ENCODE peak calls at places on chromosomes 3 and 15, in six cellular contexts. Q is AG09309, L is choroid plexus epithelial cell, V is sigmoid colon, I is cardiac fibroblast, J is brain microvascular endothelial cell. Z is an unnamed sample.

GRCh38 chr3:72193768-72194463 is 409.0 kb upstream of the PROK2 start:
- DNase-seq in Q (peak; percentile 47), L (peak; percentile 57), I (no peak), J (peak; percentile 14), V (no peak), Z (no peak)

GRCh38 chr3:134685881-134686802 is 35.3 kb upstream of the KY start:
- DNase-seq in I (peak; percentile 48), V (no peak), J (peak; percentile 85), Q (peak; percentile 63), L (peak; percentile 79), Z (no peak)

GRCh38 chr15:86199467-86200145 is 119.9 kb downstream of the AGBL1 start:
- DNase-seq in L (no peak), Q (no peak), V (no peak), J (no peak), I (no peak), Z (no peak)

GRCh38 chr15:42087926-42088800 is 6.2 kb downstream of the PLA2G4D start:
- DNase-seq in L (no peak), V (no peak), Q (no peak), I (no peak), J (no peak), Z (peak; percentile 39)

GRCh38 chr3:153528473-153528872 is 366.4 kb downstream of the RAP2B start:
- DNase-seq in I (no peak), L (no peak), J (no peak), Q (no peak), V (no peak), Z (no peak)

GRCh38 chr3:53264718-53265117 is 8.9 kb upstream of the TKT start:
- DNase-seq in Q (no peak), L (no peak), J (no peak), I (no peak), V (no peak), Z (no peak)

GRCh38 chr15:74956648-74957300 is at the start of gene RPP25:
- DNase-seq in J (peak; percentile 63), L (peak; percentile 70), I (peak; percentile 90), V (peak; percentile 90), Q (no peak), Z (peak; percentile 95)

GRCh38 chr3:49339593-49339946 is 283 bp downstream of the USP4 start:
- DNase-seq in Q (no peak), I (no peak), L (no peak), J (no peak), V (peak; percentile 70), Z (peak; percentile 82)

GRCh38 chr3:33834117-33834495 is 35.7 kb downstream of the PDCD6IP start:
- DNase-seq in Q (no peak), V (no peak), J (no peak), I (no peak), L (no peak), Z (peak; percentile 13)

GRCh38 chr3:33829720-33830119 is 31.3 kb downstream of the PDCD6IP start:
- DNase-seq in V (no peak), J (no peak), L (no peak), I (no peak), Q (no peak), Z (no peak)

GRCh38 chr3:33826688-33827087 is 28.3 kb downstream of the PDCD6IP start:
- DNase-seq in I (peak; percentile 44), V (no peak), Q (peak; percentile 40), J (no peak), L (peak; percentile 23), Z (no peak)

GRCh38 chr3:33833408-33834116 is 35.1 kb downstream of the PDCD6IP start:
- DNase-seq in L (no peak), J (no peak), V (no peak), Q (no peak), I (no peak), Z (peak; percentile 16)

DNA sequence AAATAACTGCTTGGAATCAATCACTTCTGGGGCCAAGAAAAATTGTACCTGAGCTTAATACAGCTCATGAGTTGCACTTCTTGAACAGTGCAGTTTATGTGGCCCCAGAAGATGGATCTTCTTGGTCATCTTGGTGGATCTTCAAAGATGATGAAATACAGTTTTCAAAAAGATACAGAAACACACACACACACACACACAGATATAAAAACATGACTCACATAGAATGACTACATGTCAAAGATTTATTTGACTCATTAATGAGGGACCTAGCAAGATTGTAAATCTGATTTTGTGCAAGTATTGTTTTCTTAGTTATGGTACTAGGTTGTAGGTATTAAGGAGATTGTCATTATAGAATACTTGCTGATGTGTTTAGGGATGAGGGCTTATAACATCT is 32.6 kb downstream of the PDCD6IP start:
- DNase-seq in Q (peak; percentile 54), V (no peak), I (no peak), L (peak; percentile 13), J (peak; percentile 29), Z (no peak)
- H3K4me3 ChIP-seq in Q (no peak overlapping the region), V (no peak overlapping the region), I (no peak overlapping the region), L (no peak overlapping the region), J (no peak overlapping the region), Z (no peak overlapping the region)

GRCh38 chr15:40930430-40931299 is 1.5 kb downstream of the DLL4 start:
- DNase-seq in I (peak; percentile 42), L (peak; percentile 36), Q (no peak), J (no peak), V (no peak), Z (peak; percentile 95)
- H3K4me3 ChIP-seq in I (peak overlapping the region; percentile 21), L (peak overlapping the region; percentile 23), Q (peak overlapping the region; percentile 41), J (peak overlapping the region; percentile 39), V (peak overlapping the region; percentile 52), Z (peak overlapping the region; percentile 46)

GRCh38 chr3:80060664-80061063 is 292.9 kb upstream of the ROBO1 start:
- DNase-seq in Q (no peak), I (peak; percentile 28), J (no peak), L (peak; percentile 65), V (no peak), Z (no peak)
- H3K4me3 ChIP-seq in Q (no peak overlapping the region), I (no peak overlapping the region), J (no peak overlapping the region), L (no peak overlapping the region), V (no peak overlapping the region), Z (no peak overlapping the region)

DNA sequence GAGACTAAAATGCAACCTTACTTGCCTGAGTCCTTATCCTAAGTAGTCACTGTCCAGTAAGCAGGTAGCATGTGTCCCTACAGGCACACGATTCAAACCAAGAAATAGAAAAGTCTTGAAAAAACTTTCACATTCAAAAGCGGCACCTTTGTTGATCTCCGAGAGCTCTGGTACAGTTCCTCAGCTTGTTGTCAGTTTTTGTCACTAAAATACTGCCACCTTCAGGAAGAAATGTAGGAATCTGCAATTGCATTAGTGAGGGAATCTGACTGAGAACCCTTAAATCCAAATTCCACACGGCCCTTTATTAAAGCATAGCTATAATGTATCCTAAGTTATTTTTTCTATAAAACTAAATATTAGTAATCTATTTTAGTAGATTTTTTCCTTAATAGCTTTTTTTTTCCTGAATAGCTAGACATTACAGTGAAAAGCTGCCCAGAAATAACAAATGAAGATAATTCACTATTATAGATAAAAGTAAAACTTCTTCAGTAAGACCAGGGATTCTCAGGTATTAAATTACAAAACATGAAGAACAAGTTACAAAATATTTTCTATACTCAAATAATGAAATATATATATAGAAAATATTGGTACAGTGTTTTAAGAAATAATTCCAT is 44.0 kb downstream of the CCDC54 start:
- DNase-seq in I (peak; percentile 81), V (no peak), Q (no peak), L (peak; percentile 89), J (peak; percentile 37), Z (peak; percentile 44)
- H3K4me3 ChIP-seq in I (no peak overlapping the region), V (peak overlapping the region; percentile 22), Q (no peak overlapping the region), L (peak overlapping the region; percentile 47), J (peak overlapping the region; percentile 29), Z (no peak overlapping the region)

DNA sequence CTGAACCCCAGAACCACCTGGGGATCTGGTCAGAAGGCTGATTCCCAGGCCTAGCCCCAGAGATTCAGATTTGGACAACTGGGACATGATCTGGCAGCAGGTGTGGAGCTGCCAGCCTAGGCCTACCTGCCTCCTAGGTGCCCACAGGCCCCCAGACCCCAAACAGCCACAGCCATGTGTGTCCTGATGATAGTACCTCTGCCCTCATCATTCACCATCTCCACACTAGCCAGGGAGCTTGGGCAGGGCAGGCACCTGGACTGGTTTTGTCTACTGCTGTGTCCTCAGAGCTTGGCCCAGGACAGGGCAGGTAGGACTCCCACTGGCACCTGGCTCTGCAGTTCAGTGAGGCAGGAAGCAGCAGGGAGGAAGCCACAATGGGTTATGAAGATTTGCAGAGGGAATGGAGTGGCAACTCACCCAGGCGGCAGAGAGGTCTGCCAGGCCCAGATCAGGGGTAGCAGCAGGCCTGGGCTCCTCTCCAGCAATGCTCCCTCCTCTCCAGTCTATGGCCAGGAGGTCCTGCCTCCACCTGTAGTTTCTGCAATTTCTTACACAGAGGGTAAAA is 34.8 kb downstream of the HMCES start:
- DNase-seq in L (peak; percentile 22), I (no peak), Q (no peak), J (no peak), V (no peak), Z (peak; percentile 33)
- H3K4me3 ChIP-seq in L (no peak overlapping the region), I (no peak overlapping the region), Q (no peak overlapping the region), J (no peak overlapping the region), V (peak overlapping the region; percentile 93), Z (no peak overlapping the region)

DNA sequence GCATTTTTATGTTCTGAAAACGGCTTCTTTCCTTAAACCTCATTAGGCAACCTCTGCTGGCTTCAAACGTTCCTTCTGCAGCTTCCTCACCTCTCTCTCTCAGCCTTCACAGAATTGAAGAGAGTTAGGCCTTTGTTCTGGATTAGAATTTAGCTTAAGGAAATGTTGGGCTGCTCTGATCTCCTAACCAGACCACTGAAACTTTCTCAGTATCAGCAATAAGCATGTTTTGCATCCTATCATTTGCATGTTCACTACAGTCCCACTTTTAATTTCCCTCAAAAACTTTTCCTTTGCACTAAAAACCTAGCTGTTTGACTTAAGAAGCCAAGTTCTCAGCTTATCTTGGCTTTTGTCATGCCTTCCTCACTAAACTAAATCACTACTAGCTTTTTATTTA is 49.5 kb downstream of the SMARCC1 start:
- DNase-seq in I (no peak), L (no peak), J (no peak), Q (no peak), V (no peak), Z (no peak)
- H3K4me3 ChIP-seq in I (no peak overlapping the region), L (no peak overlapping the region), J (no peak overlapping the region), Q (no peak overlapping the region), V (no peak overlapping the region), Z (no peak overlapping the region)

GRCh38 chr15:38559131-38559530 is 5.5 kb downstream of the RASGRP1 start:
- DNase-seq in Q (no peak), J (no peak), V (no peak), I (no peak), L (no peak), Z (no peak)
- H3K4me3 ChIP-seq in Q (no peak overlapping the region), J (no peak overlapping the region), V (no peak overlapping the region), I (no peak overlapping the region), L (no peak overlapping the region), Z (no peak overlapping the region)

GRCh38 chr3:146159037-146159436 is 1.9 kb downstream of the PLOD2 start:
- DNase-seq in I (no peak), J (no peak), L (peak; percentile 51), Q (no peak), V (no peak), Z (no peak)
- H3K4me3 ChIP-seq in I (peak overlapping the region; percentile 89), J (peak overlapping the region; percentile 95), L (peak overlapping the region; percentile 84), Q (peak overlapping the region; percentile 70), V (peak overlapping the region; percentile 91), Z (no peak overlapping the region)